ENCODE peak calls at places on chromosomes 11 and 22, in seven cellular contexts. One of them, this sample, is unnamed.
A peak's percentile ranks its signal among the peaks of the same experiment; 100 is the strongest.

GRCh38 chr11:69137148-69137844 is 18.4 kb upstream of the SMIM38 start:
- DNase-seq in keratinocyte: no peak
- DNase-seq in gastrocnemius medialis: no peak
- DNase-seq in AG04450: no peak
- DNase-seq in psoas muscle: no peak
- DNase-seq in lower lobe of right lung: no peak
- DNase-seq in coronary artery: peak; percentile 55
- DNase-seq in this sample: peak; percentile 3

GRCh38 chr11:108432783-108433182 is 34.5 kb downstream of the C11orf65 start:
- DNase-seq in AG04450: no peak
- DNase-seq in psoas muscle: no peak
- DNase-seq in coronary artery: no peak
- DNase-seq in lower lobe of right lung: no peak
- DNase-seq in keratinocyte: no peak
- DNase-seq in gastrocnemius medialis: no peak
- DNase-seq in this sample: no peak

GRCh38 chr11:93903989-93904388 is 53.6 kb upstream of the VSTM5 start:
- DNase-seq in keratinocyte: no peak
- DNase-seq in AG04450: no peak
- DNase-seq in lower lobe of right lung: no peak
- DNase-seq in psoas muscle: no peak
- DNase-seq in gastrocnemius medialis: no peak
- DNase-seq in coronary artery: no peak
- DNase-seq in this sample: no peak

GRCh38 chr11:26191193-26191592 is 140.7 kb upstream of the ANO3 start:
- DNase-seq in AG04450: no peak
- DNase-seq in psoas muscle: no peak
- DNase-seq in lower lobe of right lung: no peak
- DNase-seq in gastrocnemius medialis: no peak
- DNase-seq in coronary artery: no peak
- DNase-seq in keratinocyte: no peak
- DNase-seq in this sample: no peak

GRCh38 chr11:19091366-19091765 is 25.6 kb upstream of the ZDHHC13 start:
- DNase-seq in psoas muscle: no peak
- DNase-seq in lower lobe of right lung: no peak
- DNase-seq in coronary artery: no peak
- DNase-seq in AG04450: no peak
- DNase-seq in keratinocyte: no peak
- DNase-seq in gastrocnemius medialis: no peak
- DNase-seq in this sample: no peak

GRCh38 chr11:28860898-28861297 is 752.7 kb downstream of the METTL15 start:
- DNase-seq in psoas muscle: no peak
- DNase-seq in gastrocnemius medialis: no peak
- DNase-seq in keratinocyte: no peak
- DNase-seq in AG04450: no peak
- DNase-seq in lower lobe of right lung: no peak
- DNase-seq in coronary artery: no peak
- DNase-seq in this sample: no peak

GRCh38 chr11:2257023-2257700 is 13.2 kb downstream of the ASCL2 start:
- DNase-seq in psoas muscle: peak; percentile 48
- DNase-seq in keratinocyte: peak; percentile 38
- DNase-seq in AG04450: no peak
- DNase-seq in lower lobe of right lung: peak; percentile 53
- DNase-seq in gastrocnemius medialis: no peak
- DNase-seq in coronary artery: no peak
- DNase-seq in this sample: no peak

GRCh38 chr11:79028214-79028613 is 412.6 kb downstream of the TENM4 start:
- DNase-seq in keratinocyte: no peak
- DNase-seq in lower lobe of right lung: no peak
- DNase-seq in gastrocnemius medialis: no peak
- DNase-seq in psoas muscle: no peak
- DNase-seq in AG04450: no peak
- DNase-seq in coronary artery: peak; percentile 62
- DNase-seq in this sample: no peak

GRCh38 chr11:27820249-27820648 is 120.0 kb upstream of the BDNF start:
- DNase-seq in keratinocyte: no peak
- DNase-seq in AG04450: peak; percentile 4
- DNase-seq in psoas muscle: no peak
- DNase-seq in gastrocnemius medialis: no peak
- DNase-seq in coronary artery: no peak
- DNase-seq in lower lobe of right lung: no peak
- DNase-seq in this sample: no peak

GRCh38 chr11:32034680-32035079 is 56.2 kb upstream of the RCN1 start:
- DNase-seq in psoas muscle: no peak
- DNase-seq in lower lobe of right lung: no peak
- DNase-seq in gastrocnemius medialis: no peak
- DNase-seq in keratinocyte: no peak
- DNase-seq in coronary artery: no peak
- DNase-seq in AG04450: no peak
- DNase-seq in this sample: no peak

GRCh38 chr22:17303840-17304779 is 65.2 kb upstream of the CECR2 start:
- DNase-seq in coronary artery: no peak
- DNase-seq in keratinocyte: no peak
- DNase-seq in lower lobe of right lung: no peak
- DNase-seq in psoas muscle: no peak
- DNase-seq in AG04450: no peak
- DNase-seq in gastrocnemius medialis: peak; percentile 48
- DNase-seq in this sample: no peak

DNA sequence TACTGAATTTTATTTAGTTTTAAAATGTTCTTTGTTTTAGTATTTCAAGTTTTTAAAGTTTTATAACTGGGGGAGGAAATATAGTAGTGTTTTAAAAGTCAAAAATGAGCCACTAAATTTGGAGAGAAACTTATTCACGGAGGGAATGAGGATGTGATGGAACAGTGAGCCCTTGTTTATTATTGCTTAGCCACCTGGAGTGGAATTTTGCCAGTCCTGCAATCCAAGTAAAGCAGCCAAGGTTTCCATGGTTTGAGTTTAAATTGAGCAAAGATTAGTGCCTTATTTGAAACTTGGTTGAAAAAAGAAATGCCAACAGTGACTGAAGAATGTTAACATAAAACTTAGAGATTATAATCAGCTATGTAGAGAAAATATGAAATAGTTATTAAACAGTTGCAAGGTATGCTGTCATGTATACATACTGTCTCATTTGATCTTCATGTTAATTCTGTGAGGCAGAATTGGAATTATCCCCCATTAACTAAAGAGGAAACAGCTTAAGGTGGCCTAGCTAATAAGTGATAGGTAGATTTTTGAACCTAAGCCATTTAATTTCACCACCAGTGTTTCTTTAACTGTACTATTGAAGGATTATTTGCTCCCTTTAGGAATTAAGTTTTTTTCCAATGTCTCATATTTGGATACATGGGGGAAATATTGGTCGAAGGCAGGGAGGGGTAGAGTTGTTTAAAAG is 36.4 kb downstream of the SWAP70 start:
- DNase-seq in gastrocnemius medialis: no peak
- DNase-seq in coronary artery: no peak
- DNase-seq in AG04450: no peak
- DNase-seq in psoas muscle: no peak
- DNase-seq in lower lobe of right lung: no peak
- DNase-seq in keratinocyte: no peak
- DNase-seq in this sample: no peak
- H3K27ac ChIP-seq in gastrocnemius medialis: peak overlapping the region; percentile 52
- H3K27ac ChIP-seq in coronary artery: peak overlapping the region; percentile 58
- H3K27ac ChIP-seq in AG04450: no peak overlapping the region
- H3K27ac ChIP-seq in psoas muscle: peak overlapping the region; percentile 5
- H3K27ac ChIP-seq in lower lobe of right lung: no peak overlapping the region
- H3K27ac ChIP-seq in keratinocyte: no peak overlapping the region
- H3K27ac ChIP-seq in this sample: peak overlapping the region; percentile 38

GRCh38 chr11:86676010-86676409 is 3.6 kb upstream of the ME3 start:
- DNase-seq in AG04450: no peak
- DNase-seq in keratinocyte: no peak
- DNase-seq in psoas muscle: no peak
- DNase-seq in lower lobe of right lung: no peak
- DNase-seq in gastrocnemius medialis: no peak
- DNase-seq in coronary artery: no peak
- DNase-seq in this sample: no peak

GRCh38 chr11:86674965-86675364 is 2.5 kb upstream of the ME3 start:
- DNase-seq in AG04450: no peak
- DNase-seq in lower lobe of right lung: no peak
- DNase-seq in gastrocnemius medialis: no peak
- DNase-seq in psoas muscle: no peak
- DNase-seq in coronary artery: no peak
- DNase-seq in keratinocyte: no peak
- DNase-seq in this sample: no peak

GRCh38 chr11:86678823-86679222 is 6.4 kb upstream of the ME3 start:
- DNase-seq in lower lobe of right lung: no peak
- DNase-seq in coronary artery: no peak
- DNase-seq in keratinocyte: no peak
- DNase-seq in AG04450: peak; percentile 33
- DNase-seq in psoas muscle: no peak
- DNase-seq in gastrocnemius medialis: no peak
- DNase-seq in this sample: no peak

GRCh38 chr11:86678296-86678695 is 5.9 kb upstream of the ME3 start:
- DNase-seq in lower lobe of right lung: no peak
- DNase-seq in gastrocnemius medialis: no peak
- DNase-seq in AG04450: no peak
- DNase-seq in keratinocyte: no peak
- DNase-seq in coronary artery: no peak
- DNase-seq in psoas muscle: no peak
- DNase-seq in this sample: no peak

DNA sequence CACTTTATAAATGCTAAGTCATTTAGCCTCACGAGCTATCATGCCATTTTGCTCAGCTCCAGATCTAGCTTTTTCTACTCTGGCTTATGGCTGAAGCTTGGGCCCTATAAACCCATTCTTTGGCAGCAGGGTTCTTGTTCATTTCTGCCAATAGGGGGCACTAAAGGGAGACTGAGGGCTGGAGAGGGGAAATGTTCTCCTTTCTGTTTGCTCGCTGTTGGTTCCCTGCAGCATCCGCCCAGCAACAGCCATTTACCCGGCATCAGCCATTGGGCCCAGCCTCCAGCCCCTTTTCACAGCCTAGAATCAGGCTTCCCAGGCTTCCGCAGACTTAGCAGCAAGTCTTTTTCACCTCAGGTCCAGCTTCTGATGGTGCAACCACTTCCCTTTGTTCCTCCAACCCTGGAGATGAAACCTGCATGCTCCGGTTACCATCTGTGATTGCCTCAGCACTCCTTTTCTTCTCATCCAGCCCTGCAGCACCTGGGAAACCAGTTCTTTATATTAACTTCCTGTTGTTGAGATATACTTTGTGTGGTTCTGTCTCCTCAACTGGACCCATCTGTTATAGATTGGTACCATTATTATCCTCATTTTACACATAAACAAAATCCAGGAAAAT is 4.2 kb upstream of the ME3 start:
- DNase-seq in keratinocyte: no peak
- DNase-seq in gastrocnemius medialis: no peak
- DNase-seq in AG04450: no peak
- DNase-seq in coronary artery: no peak
- DNase-seq in psoas muscle: no peak
- DNase-seq in lower lobe of right lung: no peak
- DNase-seq in this sample: no peak
- TF ChIP-seq CTCF in keratinocyte: peak; percentile 47
- TF ChIP-seq CTCF in gastrocnemius medialis: no peak
- TF ChIP-seq CTCF in AG04450: peak; percentile 40
- TF ChIP-seq CTCF in coronary artery: no peak
- TF ChIP-seq CTCF in psoas muscle: no peak
- TF ChIP-seq CTCF in lower lobe of right lung: peak; percentile 33
- TF ChIP-seq CTCF in this sample: peak; percentile 19

DNA sequence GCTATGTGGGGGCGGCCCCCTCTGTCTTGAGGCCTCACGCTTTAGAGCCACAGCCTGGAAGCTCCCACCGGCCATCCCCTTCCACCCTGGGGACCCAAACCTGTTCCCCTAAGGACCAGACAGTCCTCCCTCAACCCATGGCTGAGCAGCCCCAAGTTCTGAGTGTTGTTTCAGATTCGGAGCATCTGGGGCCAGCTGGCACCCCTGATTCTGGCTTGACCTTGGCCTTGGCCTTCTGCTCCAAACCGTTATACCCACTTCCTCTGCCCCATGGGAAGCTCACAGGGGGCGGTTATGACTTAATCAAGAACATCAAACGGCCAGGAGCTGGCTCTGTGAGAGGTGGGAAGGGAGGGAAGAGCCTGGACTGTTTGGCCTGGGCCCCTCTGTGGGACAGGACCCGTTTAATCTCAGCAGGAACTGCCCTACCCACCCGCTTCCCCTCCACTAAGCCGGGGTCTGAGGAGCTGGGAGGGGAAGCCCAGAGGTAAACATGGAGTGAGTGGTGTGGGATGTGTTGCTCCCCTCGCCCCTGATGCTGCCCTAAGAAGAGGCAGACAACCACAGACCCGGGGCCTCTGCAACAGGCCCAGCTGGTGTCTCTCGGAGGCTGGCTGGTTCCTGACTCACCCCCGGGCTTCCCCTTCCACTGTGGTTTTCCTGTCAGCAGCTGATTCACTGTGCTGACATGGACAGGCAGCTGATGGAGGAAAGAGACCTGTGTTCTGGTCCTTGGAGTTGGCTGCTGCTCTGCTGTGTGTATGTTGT is 3.4 kb downstream of the CD82 start:
- DNase-seq in lower lobe of right lung: peak; percentile 87
- DNase-seq in coronary artery: peak; percentile 89
- DNase-seq in keratinocyte: no peak
- DNase-seq in gastrocnemius medialis: peak; percentile 79
- DNase-seq in psoas muscle: peak; percentile 82
- DNase-seq in AG04450: peak; percentile 90
- DNase-seq in this sample: peak; percentile 54
- H3K4me3 ChIP-seq in lower lobe of right lung: peak overlapping the region; percentile 79
- H3K4me3 ChIP-seq in coronary artery: peak overlapping the region; percentile 41
- H3K4me3 ChIP-seq in keratinocyte: peak overlapping the region; percentile 27
- H3K4me3 ChIP-seq in gastrocnemius medialis: no peak overlapping the region
- H3K4me3 ChIP-seq in psoas muscle: peak overlapping the region; percentile 77
- H3K4me3 ChIP-seq in AG04450: peak overlapping the region; percentile 27
- H3K4me3 ChIP-seq in this sample: no peak overlapping the region

GRCh38 chr22:30045001-30045887 is 35.0 kb upstream of the HORMAD2 start:
- DNase-seq in AG04450: no peak
- DNase-seq in gastrocnemius medialis: no peak
- DNase-seq in keratinocyte: no peak
- DNase-seq in coronary artery: no peak
- DNase-seq in psoas muscle: no peak
- DNase-seq in lower lobe of right lung: no peak
- DNase-seq in this sample: no peak

GRCh38 chr22:30047364-30047738 is 32.9 kb upstream of the HORMAD2 start:
- DNase-seq in gastrocnemius medialis: no peak
- DNase-seq in lower lobe of right lung: no peak
- DNase-seq in keratinocyte: no peak
- DNase-seq in coronary artery: no peak
- DNase-seq in psoas muscle: no peak
- DNase-seq in AG04450: no peak
- DNase-seq in this sample: no peak

GRCh38 chr22:30048711-30049110 is 31.6 kb upstream of the HORMAD2 start:
- DNase-seq in gastrocnemius medialis: no peak
- DNase-seq in lower lobe of right lung: no peak
- DNase-seq in psoas muscle: no peak
- DNase-seq in keratinocyte: no peak
- DNase-seq in coronary artery: no peak
- DNase-seq in AG04450: no peak
- DNase-seq in this sample: no peak

GRCh38 chr22:30045901-30046715 is 34.2 kb upstream of the HORMAD2 start:
- DNase-seq in keratinocyte: no peak
- DNase-seq in gastrocnemius medialis: no peak
- DNase-seq in coronary artery: no peak
- DNase-seq in AG04450: no peak
- DNase-seq in lower lobe of right lung: no peak
- DNase-seq in psoas muscle: no peak
- DNase-seq in this sample: no peak

GRCh38 chr22:30046716-30047363 is 33.4 kb upstream of the HORMAD2 start:
- DNase-seq in coronary artery: no peak
- DNase-seq in gastrocnemius medialis: no peak
- DNase-seq in keratinocyte: no peak
- DNase-seq in lower lobe of right lung: no peak
- DNase-seq in psoas muscle: no peak
- DNase-seq in AG04450: no peak
- DNase-seq in this sample: no peak
- H3K27ac ChIP-seq in coronary artery: no peak overlapping the region
- H3K27ac ChIP-seq in gastrocnemius medialis: no peak overlapping the region
- H3K27ac ChIP-seq in keratinocyte: no peak overlapping the region
- H3K27ac ChIP-seq in lower lobe of right lung: no peak overlapping the region
- H3K27ac ChIP-seq in psoas muscle: no peak overlapping the region
- H3K27ac ChIP-seq in AG04450: no peak overlapping the region
- H3K27ac ChIP-seq in this sample: no peak overlapping the region